ENCODE peak calls at places on chromosomes 13 and 19, in seven cellular contexts. One of them, this sample, is unnamed.

GRCh38 chr13:46684287-46685001 is 112.5 kb downstream of the ESD start:
- DNase-seq in endothelial cell of umbilical vein: peak
- DNase-seq in immature natural killer cell: no peak
- DNase-seq in activated naive CD4-positive, alpha-beta T cell treated with anti-CD3 and anti-CD28 coated beads, Interleukin-2, amount 50 U/mL, for 16 hours: no peak
- DNase-seq in amygdala: no peak
- DNase-seq in WTC11: no peak
- DNase-seq in hypothalamus: no peak
- DNase-seq in this sample: no peak

GRCh38 chr13:48192536-48192935 is 40.5 kb upstream of the ITM2B start:
- DNase-seq in endothelial cell of umbilical vein: no peak
- DNase-seq in immature natural killer cell: no peak
- DNase-seq in activated naive CD4-positive, alpha-beta T cell treated with anti-CD3 and anti-CD28 coated beads, Interleukin-2, amount 50 U/mL, for 16 hours: no peak
- DNase-seq in amygdala: no peak
- DNase-seq in WTC11: no peak
- DNase-seq in hypothalamus: no peak
- DNase-seq in this sample: no peak

GRCh38 chr13:32610977-32611376 is 24.7 kb downstream of the PDS5B start:
- DNase-seq in endothelial cell of umbilical vein: no peak
- DNase-seq in immature natural killer cell: no peak
- DNase-seq in activated naive CD4-positive, alpha-beta T cell treated with anti-CD3 and anti-CD28 coated beads, Interleukin-2, amount 50 U/mL, for 16 hours: no peak
- DNase-seq in amygdala: no peak
- DNase-seq in WTC11: no peak
- DNase-seq in hypothalamus: no peak
- DNase-seq in this sample: no peak

GRCh38 chr19:41939861-41940442 is 11.7 kb upstream of the ERFL start:
- DNase-seq in endothelial cell of umbilical vein: no peak
- DNase-seq in immature natural killer cell: peak
- DNase-seq in activated naive CD4-positive, alpha-beta T cell treated with anti-CD3 and anti-CD28 coated beads, Interleukin-2, amount 50 U/mL, for 16 hours: peak
- DNase-seq in amygdala: no peak
- DNase-seq in WTC11: peak
- DNase-seq in hypothalamus: no peak
- DNase-seq in this sample: peak

GRCh38 chr13:108368240-108368898 is 98.9 kb downstream of the TNFSF13B start:
- DNase-seq in endothelial cell of umbilical vein: no peak
- DNase-seq in immature natural killer cell: no peak
- DNase-seq in activated naive CD4-positive, alpha-beta T cell treated with anti-CD3 and anti-CD28 coated beads, Interleukin-2, amount 50 U/mL, for 16 hours: no peak
- DNase-seq in amygdala: no peak
- DNase-seq in WTC11: no peak
- DNase-seq in hypothalamus: no peak
- DNase-seq in this sample: no peak

GRCh38 chr13:29847501-29847983 is 2.9 kb downstream of the UBL3 start:
- DNase-seq in endothelial cell of umbilical vein: peak
- DNase-seq in immature natural killer cell: peak
- DNase-seq in activated naive CD4-positive, alpha-beta T cell treated with anti-CD3 and anti-CD28 coated beads, Interleukin-2, amount 50 U/mL, for 16 hours: no peak
- DNase-seq in amygdala: no peak
- DNase-seq in WTC11: no peak
- DNase-seq in hypothalamus: peak
- DNase-seq in this sample: no peak

GRCh38 chr19:4519521-4520277 is 1.4 kb upstream of the PLIN4 start:
- DNase-seq in endothelial cell of umbilical vein: no peak
- DNase-seq in immature natural killer cell: no peak
- DNase-seq in activated naive CD4-positive, alpha-beta T cell treated with anti-CD3 and anti-CD28 coated beads, Interleukin-2, amount 50 U/mL, for 16 hours: no peak
- DNase-seq in amygdala: no peak
- DNase-seq in WTC11: no peak
- DNase-seq in hypothalamus: no peak
- DNase-seq in this sample: no peak

GRCh38 chr19:35066691-35067563 is 25.4 kb downstream of the HPN start:
- DNase-seq in endothelial cell of umbilical vein: peak
- DNase-seq in immature natural killer cell: peak
- DNase-seq in activated naive CD4-positive, alpha-beta T cell treated with anti-CD3 and anti-CD28 coated beads, Interleukin-2, amount 50 U/mL, for 16 hours: peak
- DNase-seq in amygdala: peak
- DNase-seq in WTC11: peak
- DNase-seq in hypothalamus: peak
- DNase-seq in this sample: peak

GRCh38 chr13:99124046-99124400 is 76.6 kb upstream of the UBAC2 start:
- DNase-seq in endothelial cell of umbilical vein: no peak
- DNase-seq in immature natural killer cell: no peak
- DNase-seq in activated naive CD4-positive, alpha-beta T cell treated with anti-CD3 and anti-CD28 coated beads, Interleukin-2, amount 50 U/mL, for 16 hours: no peak
- DNase-seq in amygdala: no peak
- DNase-seq in WTC11: no peak
- DNase-seq in hypothalamus: no peak
- DNase-seq in this sample: no peak

GRCh38 chr13:51804295-51805172 is 571 bp upstream of the DHRS12 start:
- DNase-seq in endothelial cell of umbilical vein: no peak
- DNase-seq in immature natural killer cell: peak
- DNase-seq in activated naive CD4-positive, alpha-beta T cell treated with anti-CD3 and anti-CD28 coated beads, Interleukin-2, amount 50 U/mL, for 16 hours: peak
- DNase-seq in amygdala: peak
- DNase-seq in WTC11: no peak
- DNase-seq in hypothalamus: peak
- DNase-seq in this sample: peak

GRCh38 chr19:17026041-17026658 is 460 bp downstream of the CPAMD8 start:
- DNase-seq in endothelial cell of umbilical vein: no peak
- DNase-seq in immature natural killer cell: no peak
- DNase-seq in activated naive CD4-positive, alpha-beta T cell treated with anti-CD3 and anti-CD28 coated beads, Interleukin-2, amount 50 U/mL, for 16 hours: no peak
- DNase-seq in amygdala: no peak
- DNase-seq in WTC11: no peak
- DNase-seq in hypothalamus: no peak
- DNase-seq in this sample: peak

This sample was measured in activated effector memory CD4-positive, alpha-beta T cell treated with anti-CD3 and anti-CD28 coated beads, Interleukin-2, amount 50 U/mL, for 16 hours.